ENCODE peak calls at places on chromosome 11, in four cellular contexts. One of them, this sample, is unnamed.
A peak's percentile ranks its signal among the peaks of the same experiment; 100 is the strongest.

GRCh38 chr11:70476669-70477068 is 78.3 kb downstream of the CTTN start:
- DNase-seq in stimulated activated CD4-positive, alpha-beta T cell treated with anti-CD3 and anti-CD28 coated beads, Interleukin-2, amount 100 ng/mL, for 24 hours: no peak
- DNase-seq in GM13976: no peak
- DNase-seq in WERI-Rb-1: no peak
- DNase-seq in this sample: no peak

GRCh38 chr11:19705936-19706335 is 6.7 kb upstream of the NAV2 start:
- DNase-seq in GM13976: no peak
- DNase-seq in stimulated activated CD4-positive, alpha-beta T cell treated with anti-CD3 and anti-CD28 coated beads, Interleukin-2, amount 100 ng/mL, for 24 hours: no peak
- DNase-seq in WERI-Rb-1: no peak
- DNase-seq in this sample: no peak

GRCh38 chr11:8566613-8567210 is 27.3 kb downstream of the STK33 start:
- DNase-seq in WERI-Rb-1: no peak
- DNase-seq in GM13976: peak; percentile 17
- DNase-seq in stimulated activated CD4-positive, alpha-beta T cell treated with anti-CD3 and anti-CD28 coated beads, Interleukin-2, amount 100 ng/mL, for 24 hours: no peak
- DNase-seq in this sample: peak; percentile 26

GRCh38 chr11:45677811-45678515 is 12.5 kb upstream of the CHST1 start:
- DNase-seq in stimulated activated CD4-positive, alpha-beta T cell treated with anti-CD3 and anti-CD28 coated beads, Interleukin-2, amount 100 ng/mL, for 24 hours: no peak
- DNase-seq in WERI-Rb-1: no peak
- DNase-seq in GM13976: no peak
- DNase-seq in this sample: no peak

GRCh38 chr11:78742430-78742829 is 167.8 kb upstream of the NARS2 start:
- DNase-seq in stimulated activated CD4-positive, alpha-beta T cell treated with anti-CD3 and anti-CD28 coated beads, Interleukin-2, amount 100 ng/mL, for 24 hours: no peak
- DNase-seq in GM13976: no peak
- DNase-seq in WERI-Rb-1: no peak
- DNase-seq in this sample: no peak

GRCh38 chr11:34178422-34178821 is 73.0 kb downstream of the NAT10 start:
- DNase-seq in stimulated activated CD4-positive, alpha-beta T cell treated with anti-CD3 and anti-CD28 coated beads, Interleukin-2, amount 100 ng/mL, for 24 hours: no peak
- DNase-seq in WERI-Rb-1: no peak
- DNase-seq in GM13976: no peak
- DNase-seq in this sample: no peak

GRCh38 chr11:110797453-110797852 is 85.2 kb upstream of the ARHGAP20 start:
- DNase-seq in GM13976: peak; percentile 55
- DNase-seq in WERI-Rb-1: no peak
- DNase-seq in stimulated activated CD4-positive, alpha-beta T cell treated with anti-CD3 and anti-CD28 coated beads, Interleukin-2, amount 100 ng/mL, for 24 hours: no peak
- DNase-seq in this sample: peak; percentile 52

GRCh38 chr11:69646493-69647201 is 5.7 kb downstream of the CCND1 start:
- DNase-seq in WERI-Rb-1: no peak
- DNase-seq in stimulated activated CD4-positive, alpha-beta T cell treated with anti-CD3 and anti-CD28 coated beads, Interleukin-2, amount 100 ng/mL, for 24 hours: no peak
- DNase-seq in GM13976: no peak
- DNase-seq in this sample: no peak

GRCh38 chr11:6096417-6096816 is 11.1 kb upstream of the OR56B4 start:
- DNase-seq in GM13976: no peak
- DNase-seq in WERI-Rb-1: no peak
- DNase-seq in stimulated activated CD4-positive, alpha-beta T cell treated with anti-CD3 and anti-CD28 coated beads, Interleukin-2, amount 100 ng/mL, for 24 hours: no peak
- DNase-seq in this sample: no peak

GRCh38 chr11:1117970-1118369 is 39.8 kb upstream of the MUC5AC start:
- DNase-seq in WERI-Rb-1: no peak
- DNase-seq in GM13976: no peak
- DNase-seq in stimulated activated CD4-positive, alpha-beta T cell treated with anti-CD3 and anti-CD28 coated beads, Interleukin-2, amount 100 ng/mL, for 24 hours: no peak
- DNase-seq in this sample: no peak

GRCh38 chr11:83611616-83612015 is 325.4 kb upstream of the CCDC90B start:
- DNase-seq in WERI-Rb-1: peak; percentile 14
- DNase-seq in stimulated activated CD4-positive, alpha-beta T cell treated with anti-CD3 and anti-CD28 coated beads, Interleukin-2, amount 100 ng/mL, for 24 hours: no peak
- DNase-seq in GM13976: no peak
- DNase-seq in this sample: no peak

GRCh38 chr11:33133761-33134160 is 27.5 kb downstream of the CSTF3 start:
- DNase-seq in stimulated activated CD4-positive, alpha-beta T cell treated with anti-CD3 and anti-CD28 coated beads, Interleukin-2, amount 100 ng/mL, for 24 hours: no peak
- DNase-seq in WERI-Rb-1: no peak
- DNase-seq in GM13976: no peak
- DNase-seq in this sample: no peak

GRCh38 chr11:94574193-94574961 is 7.2 kb downstream of the PIWIL4 start:
- DNase-seq in stimulated activated CD4-positive, alpha-beta T cell treated with anti-CD3 and anti-CD28 coated beads, Interleukin-2, amount 100 ng/mL, for 24 hours: no peak
- DNase-seq in GM13976: no peak
- DNase-seq in WERI-Rb-1: no peak
- DNase-seq in this sample: no peak

GRCh38 chr11:126035718-126036117 is 26.9 kb downstream of the CDON start:
- DNase-seq in WERI-Rb-1: no peak
- DNase-seq in stimulated activated CD4-positive, alpha-beta T cell treated with anti-CD3 and anti-CD28 coated beads, Interleukin-2, amount 100 ng/mL, for 24 hours: no peak
- DNase-seq in GM13976: no peak
- DNase-seq in this sample: no peak